ENCODE peak calls at places on chromosome 1, in five cellular contexts. F, N, X, B and A are unnamed samples.

GRCh38 chr1:94727846-94728715 is 92.1 kb upstream of the SLC44A3 start:
- DNase-seq in B (peak), F (no peak), X (no peak), N (no peak), A (no peak)

GRCh38 chr1:110341146-110341871 is 2.1 kb downstream of the RBM15 start:
- DNase-seq in X (no peak), N (no peak), F (no peak), B (no peak), A (no peak)

GRCh38 chr1:239930646-239931262 is 160.9 kb upstream of the FMN2 start:
- DNase-seq in X (no peak), B (no peak), F (no peak), N (no peak), A (no peak)

GRCh38 chr1:147565189-147565980 is 24.1 kb downstream of the BCL9 start:
- DNase-seq in B (no peak), X (no peak), F (no peak), N (no peak), A (no peak)

GRCh38 chr1:69567847-69568434 is at the start of gene LRRC7:
- DNase-seq in N (no peak), F (peak), X (no peak), B (no peak), A (no peak)

GRCh38 chr1:9252999-9253398 is 18.4 kb downstream of the H6PD start:
- DNase-seq in F (no peak), N (no peak), B (no peak), X (no peak), A (peak)

GRCh38 chr1:64122588-64122987 is 80.8 kb upstream of the UBE2U start:
- DNase-seq in F (no peak), N (no peak), B (no peak), X (no peak), A (no peak)

GRCh38 chr1:192367436-192367835 is 50.6 kb downstream of the RGS21 start:
- DNase-seq in B (no peak), F (no peak), N (no peak), X (no peak), A (no peak)

GRCh38 chr1:203744008-203744972 is 20.7 kb upstream of the LAX1 start:
- DNase-seq in F (peak), N (peak), X (no peak), B (no peak), A (peak)

GRCh38 chr1:155591770-155592169 is 18.2 kb upstream of the MSTO1 start:
- DNase-seq in X (peak), B (peak), N (no peak), F (no peak), A (peak)

GRCh38 chr1:234980657-234981396 is 147.8 kb downstream of the TOMM20 start:
- DNase-seq in F (peak), N (peak), X (no peak), B (peak), A (no peak)
- H3K4me3 ChIP-seq in F (peak), N (no peak), X (no peak), B (no peak), A (no peak)

GRCh38 chr1:81874461-81874860 is 73.7 kb downstream of the ADGRL2 start:
- DNase-seq in N (no peak), X (no peak), F (no peak), B (no peak), A (no peak)

GRCh38 chr1:81880781-81881180 is 80.0 kb downstream of the ADGRL2 start:
- DNase-seq in F (no peak), B (no peak), N (no peak), X (no peak), A (no peak)

GRCh38 chr1:81876901-81877750 is 76.4 kb downstream of the ADGRL2 start:
- DNase-seq in B (no peak), X (no peak), N (no peak), F (no peak), A (no peak)

GRCh38 chr1:81878538-81878937 is 77.8 kb downstream of the ADGRL2 start:
- DNase-seq in X (no peak), F (no peak), N (no peak), B (no peak), A (no peak)

DNA sequence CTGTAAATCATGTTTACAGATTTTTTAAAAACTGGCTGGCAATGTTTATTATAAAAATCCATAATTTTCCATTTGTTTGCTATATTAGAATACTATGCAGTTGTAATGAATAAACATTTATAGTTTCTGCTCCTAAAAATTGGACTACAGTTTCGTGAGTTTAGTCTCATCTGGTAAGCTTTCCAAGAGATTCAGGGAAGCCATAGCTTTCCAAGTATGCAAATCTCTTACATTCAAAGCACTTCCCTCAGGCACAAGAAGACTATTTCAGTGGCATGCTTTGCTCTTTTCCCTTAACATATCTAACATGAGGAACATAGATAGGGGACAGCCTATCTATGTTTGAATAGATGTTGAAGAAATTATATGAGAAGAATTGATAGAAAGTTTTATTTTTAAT is 77.2 kb downstream of the ADGRL2 start:
- DNase-seq in B (no peak), N (no peak), X (no peak), F (no peak), A (no peak)
- H3K27ac ChIP-seq in B (no peak), N (no peak), X (no peak), F (peak), A (no peak)

GRCh38 chr1:29924017-29924431 is 687.7 kb downstream of the PTPRU start:
- DNase-seq in B (no peak), F (no peak), X (peak), N (no peak), A (no peak)
- H3K4me3 ChIP-seq in B (no peak), F (no peak), X (no peak), N (no peak), A (no peak)

GRCh38 chr1:31745071-31745897 is 18.9 kb downstream of the ADGRB2 start:
- DNase-seq in X (no peak), N (peak), B (peak), F (peak), A (no peak)

GRCh38 chr1:31742462-31743212 is 21.5 kb downstream of the ADGRB2 start:
- DNase-seq in F (no peak), B (no peak), X (no peak), N (no peak), A (no peak)

GRCh38 chr1:31745898-31746668 is 18.1 kb downstream of the ADGRB2 start:
- DNase-seq in F (no peak), X (no peak), B (no peak), N (no peak), A (no peak)

GRCh38 chr1:31746687-31747086 is 17.5 kb downstream of the ADGRB2 start:
- DNase-seq in B (no peak), N (no peak), X (no peak), F (no peak), A (no peak)

DNA sequence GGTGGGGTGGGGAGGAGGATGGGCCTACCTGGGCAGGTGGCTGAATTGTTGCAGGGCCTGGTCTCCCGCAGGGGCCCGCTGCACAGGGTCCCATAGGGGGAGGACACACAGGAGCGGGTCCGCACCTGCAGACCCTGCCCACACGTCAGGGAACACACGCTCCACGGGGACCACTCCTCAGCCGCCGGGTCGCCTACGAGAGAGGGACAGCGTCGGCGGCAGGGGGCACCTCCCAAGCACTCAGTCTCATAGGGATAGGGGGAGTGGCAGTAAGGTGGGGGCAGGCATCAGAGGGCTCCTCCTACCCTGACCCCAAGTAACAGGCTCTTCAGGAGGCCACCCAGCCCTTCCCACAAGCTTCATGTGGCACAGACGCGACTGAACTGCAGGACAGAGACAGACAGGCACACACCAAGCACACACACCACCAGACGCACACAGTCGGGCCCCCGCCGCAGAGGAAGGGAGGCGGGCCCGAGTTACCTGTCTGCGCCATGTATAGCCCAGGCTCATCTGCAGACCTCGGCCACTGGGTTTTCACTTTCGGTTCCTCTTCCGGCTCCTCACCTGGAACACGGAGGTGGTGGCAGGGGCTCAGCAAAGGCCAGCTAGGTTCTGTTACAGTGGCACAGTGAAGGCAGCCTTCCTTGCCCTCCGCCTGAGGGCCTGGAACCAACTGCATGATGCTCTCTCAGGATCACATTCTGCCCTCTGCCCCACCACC is 19.8 kb downstream of the ADGRB2 start:
- DNase-seq in X (no peak), N (no peak), F (no peak), B (no peak), A (no peak)
- H3K27ac ChIP-seq in X (no peak), N (no peak), F (no peak), B (no peak), A (no peak)

GRCh38 chr1:44817771-44818495 is 9.6 kb downstream of the BTBD19 start:
- DNase-seq in N (peak), B (no peak), F (peak), X (no peak), A (no peak)

GRCh38 chr1:44819594-44820327 is 11.4 kb downstream of the BTBD19 start:
- DNase-seq in F (peak), B (peak), X (peak), N (peak), A (peak)

GRCh38 chr1:44820328-44820944 is 12.1 kb downstream of the BTBD19 start:
- DNase-seq in F (no peak), X (no peak), B (no peak), N (no peak), A (no peak)

GRCh38 chr1:44820945-44821715 is 12.8 kb downstream of the BTBD19 start:
- DNase-seq in B (no peak), X (no peak), F (no peak), N (no peak), A (no peak)

DNA sequence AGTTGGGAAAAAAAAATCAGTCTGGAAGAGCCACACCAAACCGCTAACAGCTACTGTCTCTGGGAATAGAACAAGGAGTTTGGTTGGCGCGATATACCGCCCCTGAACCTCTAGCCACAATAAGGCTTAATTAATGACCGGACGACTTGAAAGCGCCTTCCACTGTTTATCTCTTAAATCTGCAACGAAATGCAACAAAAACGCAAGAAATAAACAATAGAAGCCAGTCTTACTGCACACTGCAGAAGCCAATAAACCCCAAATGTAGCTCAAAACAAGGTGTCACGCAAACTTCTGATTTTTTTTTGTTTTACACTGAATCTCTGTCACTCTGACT is 10.9 kb downstream of the BTBD19 start:
- DNase-seq in N (peak), X (no peak), F (peak), B (no peak), A (no peak)
- H3K4me3 ChIP-seq in N (no peak), X (no peak), F (peak), B (peak), A (peak)

DNA sequence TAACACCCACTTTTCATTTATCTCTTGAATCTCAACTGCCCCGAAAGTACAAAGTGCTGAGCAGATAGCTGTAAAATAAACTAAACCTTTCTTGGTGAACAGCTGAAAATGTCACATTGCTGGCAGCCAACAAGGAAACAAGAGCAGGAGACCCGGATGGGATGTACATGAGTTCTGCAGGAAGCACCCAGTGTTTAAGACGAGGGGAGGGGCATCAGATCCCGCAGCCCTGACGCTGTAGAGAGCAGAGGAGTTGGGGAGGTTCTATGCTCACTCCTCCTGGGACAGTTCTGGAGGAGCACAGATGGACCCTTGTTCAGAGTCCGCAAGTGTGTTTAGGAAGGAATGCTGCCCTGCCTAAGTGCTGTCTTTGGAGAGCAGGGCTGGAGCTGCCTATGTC is 32.0 kb upstream of the EPHA8 start:
- DNase-seq in X (no peak), B (no peak), N (no peak), F (no peak), A (no peak)
- H3K27ac ChIP-seq in X (no peak), B (no peak), N (peak), F (no peak), A (no peak)